ENCODE peak calls at places on chromosomes 1 and 21, in six cellular contexts. One of them, this sample, is unnamed. For H3K9me3, the result is how much of the 10 kb centered on the place peaks cover.

GRCh38 chr21:37579356-37579755 is 212.8 kb downstream of the DYRK1A start:
- DNase-seq in SJSA1: no peak
- DNase-seq in IMR-90: peak
- DNase-seq in psoas muscle: no peak
- DNase-seq in CD4-positive, CD25-positive, alpha-beta regulatory T cell: no peak
- DNase-seq in A673: no peak
- DNase-seq in this sample: no peak

GRCh38 chr21:35084869-35085268 is 35.8 kb upstream of the RUNX1 start:
- DNase-seq in SJSA1: no peak
- DNase-seq in IMR-90: peak
- DNase-seq in psoas muscle: no peak
- DNase-seq in CD4-positive, CD25-positive, alpha-beta regulatory T cell: no peak
- DNase-seq in A673: peak
- DNase-seq in this sample: no peak

GRCh38 chr1:7470904-7471638 is 300.0 kb upstream of the VAMP3 start:
- DNase-seq in SJSA1: peak
- DNase-seq in IMR-90: peak
- DNase-seq in psoas muscle: peak
- DNase-seq in CD4-positive, CD25-positive, alpha-beta regulatory T cell: no peak
- DNase-seq in A673: peak
- DNase-seq in this sample: no peak

GRCh38 chr1:33237579-33237978 is 18.7 kb upstream of the ZNF362 start:
- DNase-seq in SJSA1: no peak
- DNase-seq in IMR-90: no peak
- DNase-seq in psoas muscle: no peak
- DNase-seq in CD4-positive, CD25-positive, alpha-beta regulatory T cell: peak
- DNase-seq in A673: no peak
- DNase-seq in this sample: no peak

GRCh38 chr1:37387854-37388253 is 86.5 kb upstream of the ZC3H12A start:
- DNase-seq in SJSA1: no peak
- DNase-seq in IMR-90: no peak
- DNase-seq in psoas muscle: no peak
- DNase-seq in CD4-positive, CD25-positive, alpha-beta regulatory T cell: no peak
- DNase-seq in A673: no peak
- DNase-seq in this sample: no peak

GRCh38 chr1:206716519-206717236 is 32.0 kb downstream of the MAPKAPK2 start:
- DNase-seq in SJSA1: no peak
- DNase-seq in IMR-90: peak
- DNase-seq in psoas muscle: no peak
- DNase-seq in CD4-positive, CD25-positive, alpha-beta regulatory T cell: no peak
- DNase-seq in A673: no peak
- DNase-seq in this sample: no peak

GRCh38 chr1:18996548-18997177 is 40.2 kb upstream of the IFFO2 start:
- DNase-seq in SJSA1: no peak
- DNase-seq in IMR-90: no peak
- DNase-seq in psoas muscle: no peak
- DNase-seq in CD4-positive, CD25-positive, alpha-beta regulatory T cell: no peak
- DNase-seq in A673: no peak
- DNase-seq in this sample: no peak

GRCh38 chr1:6129313-6129712 is 50.8 kb downstream of the CHD5 start:
- DNase-seq in SJSA1: no peak
- DNase-seq in IMR-90: no peak
- DNase-seq in psoas muscle: no peak
- DNase-seq in CD4-positive, CD25-positive, alpha-beta regulatory T cell: no peak
- DNase-seq in A673: no peak
- DNase-seq in this sample: no peak

GRCh38 chr1:49298304-49298703 is 521.6 kb upstream of the BEND5 start:
- DNase-seq in SJSA1: no peak
- DNase-seq in IMR-90: no peak
- DNase-seq in psoas muscle: peak
- DNase-seq in CD4-positive, CD25-positive, alpha-beta regulatory T cell: no peak
- DNase-seq in A673: peak
- DNase-seq in this sample: no peak

DNA sequence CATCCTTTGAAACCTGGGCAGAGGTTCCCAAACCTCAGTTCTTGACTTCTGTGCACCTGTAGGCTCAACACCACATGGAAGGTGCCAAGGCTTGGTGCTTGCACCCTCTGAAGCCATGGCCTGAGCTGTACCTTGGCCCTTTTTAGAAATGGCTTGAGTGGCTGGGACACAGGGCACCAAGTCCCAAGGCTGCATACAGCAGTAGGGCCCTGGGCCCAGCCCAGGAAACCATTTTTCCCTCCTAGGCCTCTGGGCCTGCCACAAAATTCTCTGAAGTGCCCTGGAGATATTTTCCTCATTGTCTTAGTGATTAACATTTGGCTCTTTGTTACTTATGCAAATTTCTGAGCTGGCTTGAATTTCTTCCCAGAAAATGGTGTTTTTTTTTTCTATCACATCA is 65.6 kb upstream of the ACTRT2 start:
- DNase-seq in SJSA1: no peak
- DNase-seq in IMR-90: no peak
- DNase-seq in psoas muscle: no peak
- DNase-seq in CD4-positive, CD25-positive, alpha-beta regulatory T cell: no peak
- DNase-seq in A673: no peak
- DNase-seq in this sample: no peak
- H3K9me3 ChIP-seq in SJSA1: under half
- H3K9me3 ChIP-seq in IMR-90: under half
- H3K9me3 ChIP-seq in psoas muscle: under half
- H3K9me3 ChIP-seq in CD4-positive, CD25-positive, alpha-beta regulatory T cell: under half
- H3K9me3 ChIP-seq in A673: under half
- H3K9me3 ChIP-seq in this sample: under half

GRCh38 chr1:181568736-181569135 is 85.4 kb downstream of the CACNA1E start:
- DNase-seq in SJSA1: no peak
- DNase-seq in IMR-90: no peak
- DNase-seq in psoas muscle: no peak
- DNase-seq in CD4-positive, CD25-positive, alpha-beta regulatory T cell: no peak
- DNase-seq in A673: no peak
- DNase-seq in this sample: no peak
- H3K9me3 ChIP-seq in SJSA1: under half
- H3K9me3 ChIP-seq in IMR-90: under half
- H3K9me3 ChIP-seq in psoas muscle: under half
- H3K9me3 ChIP-seq in CD4-positive, CD25-positive, alpha-beta regulatory T cell: under half
- H3K9me3 ChIP-seq in A673: under half
- H3K9me3 ChIP-seq in this sample: under half

GRCh38 chr1:109531826-109532364 is 7.8 kb upstream of the GPR61 start:
- DNase-seq in SJSA1: no peak
- DNase-seq in IMR-90: no peak
- DNase-seq in psoas muscle: no peak
- DNase-seq in CD4-positive, CD25-positive, alpha-beta regulatory T cell: no peak
- DNase-seq in A673: no peak
- DNase-seq in this sample: no peak

GRCh38 chr1:109532365-109533136 is 7.1 kb upstream of the GPR61 start:
- DNase-seq in SJSA1: peak
- DNase-seq in IMR-90: peak
- DNase-seq in psoas muscle: peak
- DNase-seq in CD4-positive, CD25-positive, alpha-beta regulatory T cell: peak
- DNase-seq in A673: peak
- DNase-seq in this sample: peak

GRCh38 chr1:109535971-109536491 is 3.6 kb upstream of the GPR61 start:
- DNase-seq in SJSA1: no peak
- DNase-seq in IMR-90: no peak
- DNase-seq in psoas muscle: peak
- DNase-seq in CD4-positive, CD25-positive, alpha-beta regulatory T cell: no peak
- DNase-seq in A673: no peak
- DNase-seq in this sample: no peak

GRCh38 chr1:109535481-109535880 is 4.2 kb upstream of the GPR61 start:
- DNase-seq in SJSA1: no peak
- DNase-seq in IMR-90: no peak
- DNase-seq in psoas muscle: no peak
- DNase-seq in CD4-positive, CD25-positive, alpha-beta regulatory T cell: no peak
- DNase-seq in A673: no peak
- DNase-seq in this sample: no peak

DNA sequence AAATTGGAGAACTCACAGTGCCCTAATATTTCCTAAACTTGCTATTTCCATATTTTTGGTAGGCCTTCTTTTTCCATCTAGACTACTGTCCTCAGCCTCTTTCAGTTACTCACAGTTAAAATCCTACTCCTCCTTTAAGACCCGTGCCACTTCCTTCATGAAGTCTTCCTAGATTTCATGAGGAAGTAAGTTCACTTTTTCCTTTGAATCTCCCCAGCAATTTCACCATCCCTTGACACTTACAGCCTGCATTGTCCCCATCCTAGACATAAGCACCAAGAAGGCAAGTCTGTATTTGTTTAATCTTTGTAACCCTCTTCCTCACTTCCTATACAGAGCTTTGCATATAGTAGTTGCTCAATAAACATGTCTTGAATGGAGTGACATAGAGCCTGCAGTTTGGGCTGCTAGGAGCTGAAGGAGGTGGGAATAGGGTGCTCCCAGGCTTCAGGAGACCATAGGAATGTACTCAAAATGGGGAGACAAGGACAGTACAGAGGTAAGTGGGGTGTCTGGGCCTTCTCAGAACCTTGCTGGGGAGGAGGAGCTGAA is 5.3 kb upstream of the GPR61 start:
- DNase-seq in SJSA1: no peak
- DNase-seq in IMR-90: no peak
- DNase-seq in psoas muscle: no peak
- DNase-seq in CD4-positive, CD25-positive, alpha-beta regulatory T cell: no peak
- DNase-seq in A673: no peak
- DNase-seq in this sample: no peak
- H3K9me3 ChIP-seq in SJSA1: under half
- H3K9me3 ChIP-seq in IMR-90: under half
- H3K9me3 ChIP-seq in psoas muscle: under half
- H3K9me3 ChIP-seq in CD4-positive, CD25-positive, alpha-beta regulatory T cell: under half
- H3K9me3 ChIP-seq in A673: under half
- H3K9me3 ChIP-seq in this sample: under half

GRCh38 chr1:230230273-230230672 is 163.2 kb downstream of the GALNT2 start:
- DNase-seq in SJSA1: no peak
- DNase-seq in IMR-90: no peak
- DNase-seq in psoas muscle: no peak
- DNase-seq in CD4-positive, CD25-positive, alpha-beta regulatory T cell: no peak
- DNase-seq in A673: no peak
- DNase-seq in this sample: no peak

GRCh38 chr1:230233786-230234185 is 166.7 kb downstream of the GALNT2 start:
- DNase-seq in SJSA1: no peak
- DNase-seq in IMR-90: no peak
- DNase-seq in psoas muscle: no peak
- DNase-seq in CD4-positive, CD25-positive, alpha-beta regulatory T cell: no peak
- DNase-seq in A673: no peak
- DNase-seq in this sample: no peak

GRCh38 chr1:230230948-230231738 is 164.1 kb downstream of the GALNT2 start:
- DNase-seq in SJSA1: no peak
- DNase-seq in IMR-90: no peak
- DNase-seq in psoas muscle: no peak
- DNase-seq in CD4-positive, CD25-positive, alpha-beta regulatory T cell: peak
- DNase-seq in A673: no peak
- DNase-seq in this sample: no peak

GRCh38 chr1:230232352-230232751 is 165.3 kb downstream of the GALNT2 start:
- DNase-seq in SJSA1: no peak
- DNase-seq in IMR-90: peak
- DNase-seq in psoas muscle: no peak
- DNase-seq in CD4-positive, CD25-positive, alpha-beta regulatory T cell: no peak
- DNase-seq in A673: peak
- DNase-seq in this sample: no peak

DNA sequence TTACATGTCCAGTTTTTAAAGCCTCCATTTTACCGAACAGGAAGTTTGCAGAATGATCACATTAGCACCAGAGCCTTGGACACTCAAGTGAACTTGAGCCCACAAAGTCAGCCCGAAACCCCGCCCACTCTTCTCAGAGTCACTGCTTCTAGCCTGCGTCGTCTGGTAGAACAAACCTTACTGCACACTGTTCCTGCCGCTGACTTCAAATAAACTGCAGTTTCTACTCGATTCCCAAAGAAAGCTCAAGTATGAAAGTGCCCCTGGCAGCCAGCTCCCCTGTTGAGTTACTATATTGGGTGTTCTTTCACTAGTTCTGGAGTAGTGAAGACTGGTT is 164.7 kb downstream of the GALNT2 start:
- DNase-seq in SJSA1: no peak
- DNase-seq in IMR-90: peak
- DNase-seq in psoas muscle: peak
- DNase-seq in CD4-positive, CD25-positive, alpha-beta regulatory T cell: peak
- DNase-seq in A673: peak
- DNase-seq in this sample: no peak
- H3K9me3 ChIP-seq in SJSA1: under half
- H3K9me3 ChIP-seq in IMR-90: under half
- H3K9me3 ChIP-seq in psoas muscle: under half
- H3K9me3 ChIP-seq in CD4-positive, CD25-positive, alpha-beta regulatory T cell: under half
- H3K9me3 ChIP-seq in A673: under half
- H3K9me3 ChIP-seq in this sample: under half

DNA sequence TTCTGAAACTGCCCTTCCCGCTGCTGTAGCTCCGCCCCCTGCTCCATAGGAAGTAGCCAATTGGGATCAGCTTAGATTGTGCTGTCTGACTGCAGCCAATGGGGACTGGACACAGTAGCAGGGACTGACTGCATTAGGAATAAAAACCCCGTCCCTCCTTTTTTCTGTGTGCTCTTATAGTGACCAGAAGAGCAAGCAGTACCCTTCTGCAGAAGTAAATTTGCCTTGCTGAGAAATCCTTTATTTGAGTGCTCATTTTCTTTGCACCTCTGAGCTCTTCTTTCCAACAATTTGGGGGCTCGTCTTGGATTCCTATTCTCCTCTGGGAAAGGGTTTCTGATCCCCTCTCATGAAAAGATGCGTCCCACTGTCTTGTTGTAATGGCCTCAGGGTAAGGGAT is 16.2 kb downstream of the OR2L13 start:
- DNase-seq in SJSA1: no peak
- DNase-seq in IMR-90: no peak
- DNase-seq in psoas muscle: no peak
- DNase-seq in CD4-positive, CD25-positive, alpha-beta regulatory T cell: no peak
- DNase-seq in A673: no peak
- DNase-seq in this sample: no peak
- H3K9me3 ChIP-seq in SJSA1: under half
- H3K9me3 ChIP-seq in IMR-90: under half
- H3K9me3 ChIP-seq in psoas muscle: under half
- H3K9me3 ChIP-seq in CD4-positive, CD25-positive, alpha-beta regulatory T cell: under half
- H3K9me3 ChIP-seq in A673: under half
- H3K9me3 ChIP-seq in this sample: under half